ENCODE peak calls at places on chromosomes 11 and 22, in eight cellular contexts. Q is activated naive CD4-positive, alpha-beta T cell treated with anti-CD3 and anti-CD28 coated beads for 36 hours; V is NCI-H1694 treated with DMSO at 0.1 percent for 48 hours; H is fibroblast of the aortic adventitia; D is NCI-H510A; P is activated CD4-positive, alpha-beta T cell treated with anti-CD3 and anti-CD28 coated beads, Interleukin-2, amount 10 ng/mL, durations not matched to agents 7 days and 5 days; J is HT1080; F is stimulated activated effector memory CD8-positive, alpha-beta T cell treated with anti-CD3 and anti-CD28 coated beads, Interleukin-12 subunit alpha, Interleukin-12 subunit beta, amount 100 ng/mL, for 72 hours. G is an unnamed sample.

GRCh38 chr11:19861171-19861570 is 148.5 kb downstream of the NAV2 start:
- DNase-seq in P (no peak), J (no peak), H (peak), V (no peak), F (no peak), Q (no peak), D (no peak), G (no peak)

GRCh38 chr22:47178339-47178738 is 415.9 kb downstream of the TBC1D22A start:
- DNase-seq in V (no peak), P (no peak), Q (no peak), H (no peak), D (no peak), F (no peak), J (no peak), G (no peak)

GRCh38 chr22:47570300-47570685 is 807.8 kb downstream of the TBC1D22A start:
- DNase-seq in V (no peak), J (no peak), H (no peak), D (no peak), Q (no peak), P (no peak), F (no peak), G (no peak)

GRCh38 chr11:125903753-125904659 is at the start of gene DDX25:
- DNase-seq in J (no peak), Q (peak), H (no peak), F (no peak), P (no peak), V (no peak), D (peak), G (peak)

GRCh38 chr11:11579012-11579755 is 42.6 kb downstream of the GALNT18 start:
- DNase-seq in F (no peak), J (no peak), V (no peak), D (no peak), Q (no peak), H (no peak), P (no peak), G (no peak)

GRCh38 chr11:57163160-57163868 is 18.4 kb upstream of the LRRC55 start:
- DNase-seq in Q (no peak), D (no peak), P (no peak), J (no peak), H (no peak), V (peak), F (no peak), G (no peak)

GRCh38 chr11:123504401-123504800 is 74.3 kb downstream of the GRAMD1B start:
- DNase-seq in P (no peak), J (no peak), H (no peak), V (no peak), D (no peak), Q (no peak), F (no peak), G (no peak)

GRCh38 chr11:76023408-76024068 is 182.8 kb downstream of the WNT11 start:
- DNase-seq in V (no peak), F (no peak), P (no peak), H (no peak), Q (peak), D (no peak), J (no peak), G (no peak)